ENCODE peak calls at places on chromosomes 12 and 14, in four cellular contexts. One of them, this sample, is unnamed.

GRCh38 chr12:110995016-110995415 is 74.6 kb upstream of the MYL2 start:
- DNase-seq in CD8-positive, alpha-beta T cell: no peak
- DNase-seq in testis: no peak
- DNase-seq in naive thymus-derived CD4-positive, alpha-beta T cell: no peak
- DNase-seq in this sample: no peak

GRCh38 chr12:112252184-112252583 is 126.8 kb downstream of the TRAFD1 start:
- DNase-seq in CD8-positive, alpha-beta T cell: no peak
- DNase-seq in testis: no peak
- DNase-seq in naive thymus-derived CD4-positive, alpha-beta T cell: no peak
- DNase-seq in this sample: no peak

GRCh38 chr14:37493606-37494005 is 101.4 kb downstream of the FOXA1 start:
- DNase-seq in CD8-positive, alpha-beta T cell: no peak
- DNase-seq in testis: no peak
- DNase-seq in naive thymus-derived CD4-positive, alpha-beta T cell: no peak
- DNase-seq in this sample: no peak

GRCh38 chr12:123027726-123028445 is 47.4 kb downstream of the ARL6IP4 start:
- DNase-seq in CD8-positive, alpha-beta T cell: no peak
- DNase-seq in testis: no peak
- DNase-seq in naive thymus-derived CD4-positive, alpha-beta T cell: no peak
- DNase-seq in this sample: no peak

GRCh38 chr14:100476012-100476822 is 111.0 kb downstream of the BEGAIN start:
- DNase-seq in CD8-positive, alpha-beta T cell: no peak
- DNase-seq in testis: no peak
- DNase-seq in naive thymus-derived CD4-positive, alpha-beta T cell: no peak
- DNase-seq in this sample: no peak

GRCh38 chr14:74905595-74906142 is 17.4 kb downstream of the RPS6KL1 start:
- DNase-seq in CD8-positive, alpha-beta T cell: peak; percentile 89
- DNase-seq in testis: peak; percentile 80
- DNase-seq in naive thymus-derived CD4-positive, alpha-beta T cell: peak; percentile 74
- DNase-seq in this sample: peak; percentile 59

GRCh38 chr12:128976120-128976519 is 122.8 kb downstream of the GLT1D1 start:
- DNase-seq in CD8-positive, alpha-beta T cell: no peak
- DNase-seq in testis: peak; percentile 69
- DNase-seq in naive thymus-derived CD4-positive, alpha-beta T cell: peak; percentile 11
- DNase-seq in this sample: no peak

GRCh38 chr12:78210494-78210860 is 379.8 kb downstream of the NAV3 start:
- DNase-seq in CD8-positive, alpha-beta T cell: no peak
- DNase-seq in testis: no peak
- DNase-seq in naive thymus-derived CD4-positive, alpha-beta T cell: no peak
- DNase-seq in this sample: no peak

GRCh38 chr14:34359423-34360120 is 102.5 kb downstream of the SPTSSA start:
- DNase-seq in CD8-positive, alpha-beta T cell: no peak
- DNase-seq in testis: no peak
- DNase-seq in naive thymus-derived CD4-positive, alpha-beta T cell: no peak
- DNase-seq in this sample: no peak

GRCh38 chr14:100662850-100663527 is 63.7 kb upstream of the DLK1 start:
- DNase-seq in CD8-positive, alpha-beta T cell: peak; percentile 70
- DNase-seq in testis: peak; percentile 84
- DNase-seq in naive thymus-derived CD4-positive, alpha-beta T cell: peak; percentile 60
- DNase-seq in this sample: no peak

GRCh38 chr12:23929906-23930305 is 19.6 kb downstream of the SOX5 start:
- DNase-seq in CD8-positive, alpha-beta T cell: no peak
- DNase-seq in testis: no peak
- DNase-seq in naive thymus-derived CD4-positive, alpha-beta T cell: no peak
- DNase-seq in this sample: no peak

GRCh38 chr14:85934886-85935254 is 404.9 kb downstream of the FLRT2 start:
- DNase-seq in CD8-positive, alpha-beta T cell: no peak
- DNase-seq in testis: no peak
- DNase-seq in naive thymus-derived CD4-positive, alpha-beta T cell: no peak
- DNase-seq in this sample: no peak

GRCh38 chr12:127600211-127600610 is 666.8 kb upstream of the TMEM132C start:
- DNase-seq in CD8-positive, alpha-beta T cell: no peak
- DNase-seq in testis: no peak
- DNase-seq in naive thymus-derived CD4-positive, alpha-beta T cell: no peak
- DNase-seq in this sample: no peak

GRCh38 chr12:15527201-15527782 is 205.0 kb downstream of the PTPRO start:
- DNase-seq in CD8-positive, alpha-beta T cell: no peak
- DNase-seq in testis: no peak
- DNase-seq in naive thymus-derived CD4-positive, alpha-beta T cell: no peak
- DNase-seq in this sample: no peak

GRCh38 chr14:33728010-33728498 is 222.8 kb downstream of the EGLN3 start:
- DNase-seq in CD8-positive, alpha-beta T cell: no peak
- DNase-seq in testis: no peak
- DNase-seq in naive thymus-derived CD4-positive, alpha-beta T cell: no peak
- DNase-seq in this sample: no peak

GRCh38 chr12:70367268-70368141 is 1.4 kb downstream of the KCNMB4 start:
- DNase-seq in CD8-positive, alpha-beta T cell: no peak
- DNase-seq in testis: no peak
- DNase-seq in naive thymus-derived CD4-positive, alpha-beta T cell: no peak
- DNase-seq in this sample: no peak

GRCh38 chr14:34053666-34054065 is 102.8 kb upstream of the EGLN3 start:
- DNase-seq in CD8-positive, alpha-beta T cell: no peak
- DNase-seq in testis: peak; percentile 41
- DNase-seq in naive thymus-derived CD4-positive, alpha-beta T cell: no peak
- DNase-seq in this sample: no peak

GRCh38 chr14:90655829-90656228 is 160.4 kb downstream of the TTC7B start:
- DNase-seq in CD8-positive, alpha-beta T cell: no peak
- DNase-seq in testis: no peak
- DNase-seq in naive thymus-derived CD4-positive, alpha-beta T cell: no peak
- DNase-seq in this sample: no peak

GRCh38 chr12:75995691-75996090 is 35.9 kb downstream of the PHLDA1 start:
- DNase-seq in CD8-positive, alpha-beta T cell: no peak
- DNase-seq in testis: no peak
- DNase-seq in naive thymus-derived CD4-positive, alpha-beta T cell: no peak
- DNase-seq in this sample: no peak

GRCh38 chr14:43003845-43004244 is 1397.2 kb downstream of the LRFN5 start:
- DNase-seq in CD8-positive, alpha-beta T cell: no peak
- DNase-seq in testis: no peak
- DNase-seq in naive thymus-derived CD4-positive, alpha-beta T cell: no peak
- DNase-seq in this sample: no peak

GRCh38 chr12:139585-139984 is 73.0 kb downstream of the IQSEC3 start:
- DNase-seq in CD8-positive, alpha-beta T cell: no peak
- DNase-seq in testis: no peak
- DNase-seq in naive thymus-derived CD4-positive, alpha-beta T cell: no peak
- DNase-seq in this sample: no peak

GRCh38 chr12:77377116-77377515 is 311.7 kb upstream of the E2F7 start:
- DNase-seq in CD8-positive, alpha-beta T cell: no peak
- DNase-seq in testis: no peak
- DNase-seq in naive thymus-derived CD4-positive, alpha-beta T cell: no peak
- DNase-seq in this sample: no peak

GRCh38 chr12:93020225-93020997 is 91.3 kb upstream of the EEA1 start:
- DNase-seq in CD8-positive, alpha-beta T cell: no peak
- DNase-seq in testis: no peak
- DNase-seq in naive thymus-derived CD4-positive, alpha-beta T cell: no peak
- DNase-seq in this sample: no peak

GRCh38 chr12:43836455-43836989 is 641 bp downstream of the TMEM117 start:
- DNase-seq in CD8-positive, alpha-beta T cell: no peak
- DNase-seq in testis: no peak
- DNase-seq in naive thymus-derived CD4-positive, alpha-beta T cell: no peak
- DNase-seq in this sample: no peak

GRCh38 chr12:67459173-67459572 is 189.4 kb upstream of the DYRK2 start:
- DNase-seq in CD8-positive, alpha-beta T cell: no peak
- DNase-seq in testis: no peak
- DNase-seq in naive thymus-derived CD4-positive, alpha-beta T cell: no peak
- DNase-seq in this sample: no peak

GRCh38 chr14:49212721-49213120 is 373.5 kb downstream of the RPS29 start:
- DNase-seq in CD8-positive, alpha-beta T cell: no peak
- DNase-seq in testis: no peak
- DNase-seq in naive thymus-derived CD4-positive, alpha-beta T cell: no peak
- DNase-seq in this sample: no peak

GRCh38 chr12:127785535-127785934 is 481.4 kb upstream of the TMEM132C start:
- DNase-seq in CD8-positive, alpha-beta T cell: no peak
- DNase-seq in testis: no peak
- DNase-seq in naive thymus-derived CD4-positive, alpha-beta T cell: no peak
- DNase-seq in this sample: no peak

GRCh38 chr14:59208224-59208814 is 19.9 kb downstream of the DAAM1 start:
- DNase-seq in CD8-positive, alpha-beta T cell: no peak
- DNase-seq in testis: no peak
- DNase-seq in naive thymus-derived CD4-positive, alpha-beta T cell: no peak
- DNase-seq in this sample: no peak

GRCh38 chr14:79820866-79821535 is 390.3 kb downstream of the DIO2 start:
- DNase-seq in CD8-positive, alpha-beta T cell: no peak
- DNase-seq in testis: no peak
- DNase-seq in naive thymus-derived CD4-positive, alpha-beta T cell: no peak
- DNase-seq in this sample: no peak

GRCh38 chr12:112198120-112198733 is 72.9 kb downstream of the TRAFD1 start:
- DNase-seq in CD8-positive, alpha-beta T cell: peak; percentile 56
- DNase-seq in testis: peak; percentile 78
- DNase-seq in naive thymus-derived CD4-positive, alpha-beta T cell: peak; percentile 45
- DNase-seq in this sample: no peak

GRCh38 chr12:12922191-12922616 is 29.8 kb downstream of the GPRC5D start:
- DNase-seq in CD8-positive, alpha-beta T cell: no peak
- DNase-seq in testis: no peak
- DNase-seq in naive thymus-derived CD4-positive, alpha-beta T cell: no peak
- DNase-seq in this sample: no peak

GRCh38 chr12:116941188-116941587 is 30.4 kb downstream of the FBXW8 start:
- DNase-seq in CD8-positive, alpha-beta T cell: no peak
- DNase-seq in testis: no peak
- DNase-seq in naive thymus-derived CD4-positive, alpha-beta T cell: no peak
- DNase-seq in this sample: no peak

GRCh38 chr14:99259327-99259726 is 12.7 kb downstream of the BCL11B start:
- DNase-seq in CD8-positive, alpha-beta T cell: peak; percentile 60
- DNase-seq in testis: no peak
- DNase-seq in naive thymus-derived CD4-positive, alpha-beta T cell: peak; percentile 90
- DNase-seq in this sample: no peak

GRCh38 chr12:6450091-6450868 is 1.6 kb upstream of the TAPBPL start:
- DNase-seq in CD8-positive, alpha-beta T cell: no peak
- DNase-seq in testis: no peak
- DNase-seq in naive thymus-derived CD4-positive, alpha-beta T cell: no peak
- DNase-seq in this sample: no peak
- H3K4me3 ChIP-seq in CD8-positive, alpha-beta T cell: no peak overlapping the region
- H3K4me3 ChIP-seq in testis: no peak overlapping the region
- H3K4me3 ChIP-seq in naive thymus-derived CD4-positive, alpha-beta T cell: peak overlapping the region; percentile 83
- H3K4me3 ChIP-seq in this sample: peak overlapping the region; percentile 94

DNA sequence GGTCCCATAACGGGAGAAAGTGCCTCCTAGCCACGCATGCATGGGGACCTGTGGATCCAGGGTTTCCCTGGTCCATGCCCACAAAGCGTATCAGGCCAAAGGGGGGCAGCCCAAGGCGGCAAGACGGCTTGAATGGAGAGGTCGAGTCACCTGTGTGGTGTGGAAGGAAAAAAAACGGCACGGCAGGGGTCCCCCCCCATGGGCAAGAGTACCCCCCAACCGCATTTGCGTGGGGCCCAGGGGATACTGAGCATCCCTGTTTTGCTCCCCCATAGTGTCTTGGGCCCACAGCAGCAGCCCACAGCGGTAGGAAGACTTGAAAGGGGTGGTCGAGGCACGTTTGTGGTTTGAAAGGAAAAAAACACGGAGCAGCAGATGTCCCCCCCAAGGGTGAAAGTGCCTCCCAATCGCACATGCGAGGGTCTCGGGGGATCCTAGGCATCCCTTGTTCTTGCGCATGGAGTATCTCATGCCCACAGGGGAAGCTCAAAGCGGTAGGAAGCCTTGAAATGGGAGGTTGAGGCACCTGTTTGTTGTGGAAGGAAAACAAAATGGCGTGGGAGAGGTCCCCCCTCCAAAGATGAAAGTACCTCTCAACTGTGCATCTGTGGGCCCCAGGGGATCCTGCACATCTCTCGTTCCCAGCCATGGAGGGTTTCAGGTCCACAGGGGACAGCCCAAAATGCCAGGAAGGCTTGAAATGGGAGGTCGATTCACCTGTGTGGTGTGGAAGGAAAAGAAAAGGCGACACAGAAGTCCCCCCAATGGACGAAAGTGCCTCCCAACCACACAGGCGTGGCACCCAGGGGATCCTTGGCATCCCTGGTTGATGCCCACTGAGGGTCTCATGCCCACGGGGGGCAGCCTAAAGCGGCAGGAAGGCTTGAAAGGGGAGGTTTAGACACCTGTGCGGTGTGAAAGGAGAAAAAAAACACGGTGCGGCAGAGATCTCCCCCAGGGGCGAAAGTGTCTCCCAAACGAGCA is 577.5 kb downstream of the ALG10 start:
- DNase-seq in CD8-positive, alpha-beta T cell: no peak
- DNase-seq in testis: no peak
- DNase-seq in naive thymus-derived CD4-positive, alpha-beta T cell: no peak
- DNase-seq in this sample: no peak
- H3K9me3 ChIP-seq in CD8-positive, alpha-beta T cell: no peaks in the 10 kb centered on the region
- H3K9me3 ChIP-seq in testis: no peaks in the 10 kb centered on the region
- H3K9me3 ChIP-seq in naive thymus-derived CD4-positive, alpha-beta T cell: peaks cover 93% of the 10 kb centered on the region
- H3K9me3 ChIP-seq in this sample: peaks cover 5% of the 10 kb centered on the region

GRCh38 chr12:20513189-20513588 is 144.9 kb downstream of the PDE3A start:
- DNase-seq in CD8-positive, alpha-beta T cell: no peak
- DNase-seq in testis: no peak
- DNase-seq in naive thymus-derived CD4-positive, alpha-beta T cell: no peak
- DNase-seq in this sample: no peak
- H3K27ac ChIP-seq in CD8-positive, alpha-beta T cell: no peak overlapping the region
- H3K27ac ChIP-seq in testis: no peak overlapping the region
- H3K27ac ChIP-seq in naive thymus-derived CD4-positive, alpha-beta T cell: no peak overlapping the region
- H3K27ac ChIP-seq in this sample: no peak overlapping the region

GRCh38 chr12:5705791-5706190 is 239.3 kb downstream of the ANO2 start:
- DNase-seq in CD8-positive, alpha-beta T cell: no peak
- DNase-seq in testis: no peak
- DNase-seq in naive thymus-derived CD4-positive, alpha-beta T cell: no peak
- DNase-seq in this sample: no peak
- H3K4me3 ChIP-seq in CD8-positive, alpha-beta T cell: no peak overlapping the region
- H3K4me3 ChIP-seq in testis: no peak overlapping the region
- H3K4me3 ChIP-seq in naive thymus-derived CD4-positive, alpha-beta T cell: no peak overlapping the region
- H3K4me3 ChIP-seq in this sample: no peak overlapping the region

GRCh38 chr14:102403028-102403427 is 40.3 kb downstream of the TECPR2 start:
- DNase-seq in CD8-positive, alpha-beta T cell: no peak
- DNase-seq in testis: no peak
- DNase-seq in naive thymus-derived CD4-positive, alpha-beta T cell: no peak
- DNase-seq in this sample: no peak
- H3K9me3 ChIP-seq in CD8-positive, alpha-beta T cell: no peaks in the 10 kb centered on the region
- H3K9me3 ChIP-seq in testis: no peaks in the 10 kb centered on the region
- H3K9me3 ChIP-seq in naive thymus-derived CD4-positive, alpha-beta T cell: peaks cover 6% of the 10 kb centered on the region
- H3K9me3 ChIP-seq in this sample: no peaks in the 10 kb centered on the region